ENCODE peak calls at places on chromosomes 6 and 20, in six cellular contexts. K is cardiac muscle cell, U is brain microvascular endothelial cell, G is Peyer's patch, Z is left ventricle myocardium inferior, X is kidney. J is an unnamed sample.

GRCh38 chr6:130713144-130713543 is 114.1 kb upstream of the SMLR1 start:
- DNase-seq in K (no peak), U (no peak), G (no peak), Z (no peak), X (no peak), J (no peak)

GRCh38 chr6:27295301-27296079 is 16.6 kb downstream of the POM121L2 start:
- DNase-seq in K (peak), U (peak), G (no peak), Z (no peak), X (no peak), J (no peak)

GRCh38 chr6:30981942-30982772 is 1.4 kb upstream of the MUC21 start:
- DNase-seq in K (peak), U (peak), G (no peak), Z (no peak), X (no peak), J (no peak)

GRCh38 chr6:112202639-112203341 is 51.6 kb downstream of the LAMA4 start:
- DNase-seq in K (no peak), U (peak), G (no peak), Z (no peak), X (no peak), J (no peak)

GRCh38 chr20:10927936-10928860 is 254.4 kb upstream of the JAG1 start:
- DNase-seq in K (no peak), U (no peak), G (no peak), Z (no peak), X (no peak), J (no peak)

GRCh38 chr6:126625019-126625418 is 285.1 kb downstream of the CENPW start:
- DNase-seq in K (peak), U (peak), G (no peak), Z (no peak), X (no peak), J (no peak)

GRCh38 chr6:108876929-108877775 is 28.9 kb downstream of the ARMC2 start:
- DNase-seq in K (peak), U (peak), G (peak), Z (peak), X (peak), J (no peak)

GRCh38 chr20:17445561-17445960 is 85.6 kb downstream of the BFSP1 start:
- DNase-seq in K (no peak), U (no peak), G (no peak), Z (no peak), X (no peak), J (no peak)

GRCh38 chr6:24908555-24908954 is 27.2 kb downstream of the RIPOR2 start:
- DNase-seq in K (no peak), U (no peak), G (no peak), Z (no peak), X (no peak), J (no peak)

GRCh38 chr6:109977791-109978173 is 329 bp upstream of the GPR6 start:
- DNase-seq in K (peak), U (no peak), G (no peak), Z (no peak), X (no peak), J (no peak)

GRCh38 chr6:96016781-96017180 is 1.0 kb downstream of the FUT9 start:
- DNase-seq in K (no peak), U (no peak), G (no peak), Z (no peak), X (no peak), J (no peak)

GRCh38 chr6:96013531-96013930 is 2.2 kb upstream of the FUT9 start:
- DNase-seq in K (no peak), U (no peak), G (no peak), Z (no peak), X (no peak), J (no peak)

GRCh38 chr6:96014846-96015245 is 928 bp upstream of the FUT9 start:
- DNase-seq in K (no peak), U (no peak), G (no peak), Z (no peak), X (no peak), J (no peak)

GRCh38 chr6:96015791-96016776 is at the start of gene FUT9:
- DNase-seq in K (peak), U (no peak), G (no peak), Z (no peak), X (peak), J (peak)

GRCh38 chr6:96015321-96015790 is 418 bp upstream of the FUT9 start:
- DNase-seq in K (peak), U (no peak), G (no peak), Z (no peak), X (peak), J (peak)
- TF ChIP-seq CTCF in K (no peak), U (no peak), G (no peak), Z (no peak), X (no peak), J (no peak)

GRCh38 chr6:37709250-37709931 is 11.7 kb upstream of the MDGA1 start:
- DNase-seq in K (no peak), U (no peak), G (no peak), Z (no peak), X (no peak), J (no peak)
- TF ChIP-seq CTCF in K (no peak), U (no peak), G (no peak), Z (no peak), X (no peak), J (no peak)

DNA sequence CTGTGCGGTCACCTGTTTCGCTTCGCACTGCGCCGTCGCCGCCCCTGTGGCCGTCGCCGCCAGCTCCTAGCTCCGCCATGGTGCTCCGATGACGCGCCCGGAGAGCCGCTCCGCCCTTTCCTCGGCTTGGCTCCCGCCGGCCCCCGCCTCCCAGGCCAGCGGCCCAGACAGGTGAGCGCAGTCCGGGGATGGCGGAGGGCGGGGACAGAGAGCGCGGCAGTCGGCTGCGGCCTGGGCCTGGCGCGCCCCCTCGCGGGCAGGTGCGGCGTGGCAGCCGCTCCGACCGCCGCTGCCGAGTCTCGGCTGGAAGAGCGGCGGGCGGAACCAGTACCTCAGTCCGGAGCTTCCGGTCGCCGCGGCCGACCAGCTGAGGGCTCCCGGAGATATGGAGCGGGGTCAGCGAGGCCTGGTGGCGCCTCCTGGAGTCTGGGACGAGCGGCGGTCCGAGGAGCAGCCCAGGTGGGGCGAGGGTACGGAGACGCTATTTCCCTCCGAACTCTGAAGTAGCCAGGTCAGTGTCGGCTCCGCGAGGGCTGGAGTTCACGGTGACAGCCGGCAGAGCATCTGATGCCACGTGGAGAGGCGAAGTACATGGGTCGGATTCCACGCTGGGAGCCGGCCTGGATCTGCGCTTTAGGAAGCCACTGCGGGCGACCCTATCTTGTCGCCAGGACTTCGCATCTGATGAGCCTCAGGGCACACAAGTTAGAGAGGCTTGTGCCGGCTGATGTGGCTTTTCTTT is at the start of gene MAP7:
- DNase-seq in K (peak), U (no peak), G (peak), Z (peak), X (peak), J (no peak)
- TF ChIP-seq CTCF in K (peak), U (peak), G (peak), Z (peak), X (peak), J (peak)

GRCh38 chr20:32902456-32903420 is 44.0 kb downstream of the EFCAB8 start:
- DNase-seq in K (peak), U (peak), G (peak), Z (peak), X (peak), J (no peak)
- TF ChIP-seq CTCF in K (peak), U (peak), G (peak), Z (peak), X (peak), J (peak)

GRCh38 chr6:133740784-133741183 is 148.1 kb upstream of the TCF21 start:
- DNase-seq in K (no peak), U (no peak), G (no peak), Z (no peak), X (no peak), J (no peak)
- TF ChIP-seq CTCF in K (no peak), U (no peak), G (no peak), Z (no peak), X (no peak), J (no peak)

GRCh38 chr6:105136433-105137350 is 43.1 kb downstream of the POPDC3 start:
- DNase-seq in K (peak), U (peak), G (no peak), Z (peak), X (peak), J (no peak)

GRCh38 chr6:105135907-105136432 is 43.8 kb downstream of the POPDC3 start:
- DNase-seq in K (no peak), U (peak), G (no peak), Z (no peak), X (no peak), J (no peak)

GRCh38 chr6:105138141-105138540 is 41.7 kb downstream of the POPDC3 start:
- DNase-seq in K (no peak), U (no peak), G (no peak), Z (no peak), X (no peak), J (no peak)

GRCh38 chr6:105137388-105137787 is 42.4 kb downstream of the POPDC3 start:
- DNase-seq in K (peak), U (no peak), G (no peak), Z (peak), X (no peak), J (no peak)

DNA sequence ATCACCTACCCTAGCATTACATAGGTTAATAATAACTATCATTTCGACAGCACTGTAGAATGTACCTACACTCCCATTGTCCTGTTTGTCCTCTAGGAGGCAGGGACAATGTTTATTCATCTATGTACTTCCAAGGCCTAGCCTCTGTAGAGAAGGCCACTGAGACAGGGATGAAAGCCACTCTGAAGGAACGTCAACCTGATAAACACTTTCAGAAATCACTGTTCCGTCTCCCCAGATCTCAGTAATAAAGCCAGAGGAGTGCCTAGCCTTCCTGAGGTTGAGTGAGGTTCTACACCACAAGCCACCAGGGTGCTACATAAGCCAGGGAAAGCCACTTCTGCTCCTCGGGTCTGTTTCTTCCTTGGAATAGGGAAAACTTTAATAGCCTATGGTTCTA is 44.8 kb downstream of the POPDC3 start:
- DNase-seq in K (peak), U (peak), G (no peak), Z (no peak), X (no peak), J (no peak)
- TF ChIP-seq CTCF in K (no peak), U (peak), G (no peak), Z (peak), X (no peak), J (peak)

DNA sequence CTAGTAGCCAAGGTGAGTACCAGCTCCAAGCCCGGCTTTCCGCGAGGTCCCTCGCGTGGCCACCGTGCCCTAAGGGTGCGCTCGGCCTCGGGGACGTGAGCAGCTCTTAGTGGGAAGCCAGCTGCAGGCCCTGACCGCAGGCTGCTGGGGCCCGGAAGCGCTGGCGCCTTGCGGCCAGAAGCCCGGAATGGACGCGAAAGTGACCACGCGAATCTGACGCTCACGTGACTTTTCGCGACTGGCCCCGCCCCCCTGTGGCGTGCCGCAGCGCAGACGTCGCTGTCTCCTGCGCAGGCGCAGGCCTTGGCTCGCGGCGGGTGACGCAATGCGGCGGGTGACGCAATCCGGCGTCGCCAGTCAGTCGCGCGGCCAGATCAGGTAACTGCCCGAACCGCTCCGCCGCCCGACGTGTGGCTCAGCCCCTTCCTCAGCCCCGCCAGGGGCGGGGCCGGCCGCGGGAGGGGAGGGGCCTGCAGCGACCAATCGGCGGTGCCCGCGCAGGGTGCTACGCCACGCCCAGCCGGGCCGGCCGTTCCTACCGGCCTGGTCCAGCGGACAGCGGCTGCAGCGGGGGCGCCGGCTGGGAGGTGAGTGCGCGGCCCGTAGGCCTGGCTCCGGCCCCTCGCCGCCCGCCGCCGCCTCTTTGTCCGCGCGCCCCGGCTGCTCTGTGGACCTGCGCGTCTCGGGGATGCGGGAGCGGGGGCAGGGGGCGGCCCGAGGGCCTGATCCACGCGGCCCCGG is at the start of gene GZF1:
- DNase-seq in K (peak), U (peak), G (peak), Z (peak), X (peak), J (peak)
- TF ChIP-seq CTCF in K (peak), U (no peak), G (peak), Z (peak), X (no peak), J (no peak)

DNA sequence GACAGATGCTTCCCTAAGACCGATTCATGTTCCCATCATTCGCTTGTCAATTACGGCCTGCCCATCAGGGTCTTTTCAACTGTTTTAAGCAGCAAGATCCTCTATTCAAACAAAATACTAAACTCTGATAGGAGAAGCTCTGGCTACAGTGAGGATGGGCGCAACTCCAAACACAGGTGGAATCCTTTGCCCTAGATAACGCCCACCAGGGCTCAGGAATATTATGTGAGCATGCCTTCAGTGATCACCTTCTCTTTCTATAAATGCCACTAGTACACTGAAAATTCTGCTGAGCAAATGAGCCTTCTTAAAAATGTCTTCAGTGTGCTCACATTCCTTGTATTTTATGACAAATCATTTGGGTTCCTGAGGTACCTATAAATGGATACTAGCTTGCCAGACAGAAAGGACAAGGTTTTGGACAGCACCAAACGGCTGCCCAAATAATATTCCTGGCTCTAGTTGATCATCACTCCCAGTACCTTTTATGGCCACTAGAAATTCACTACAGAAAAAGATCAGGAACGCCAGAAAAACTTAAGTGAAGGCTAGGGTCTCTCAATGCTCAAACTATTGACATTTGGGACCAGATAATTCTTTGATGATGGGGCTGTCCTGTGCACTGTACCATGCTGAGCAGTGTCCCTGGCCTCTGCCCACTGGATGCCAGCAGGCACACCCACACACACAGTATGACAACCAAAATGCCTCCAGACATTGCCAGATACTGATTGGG is 13.1 kb downstream of the ZNF217 start:
- DNase-seq in K (no peak), U (no peak), G (no peak), Z (no peak), X (no peak), J (no peak)
- TF ChIP-seq CTCF in K (peak), U (peak), G (no peak), Z (peak), X (peak), J (peak)

DNA sequence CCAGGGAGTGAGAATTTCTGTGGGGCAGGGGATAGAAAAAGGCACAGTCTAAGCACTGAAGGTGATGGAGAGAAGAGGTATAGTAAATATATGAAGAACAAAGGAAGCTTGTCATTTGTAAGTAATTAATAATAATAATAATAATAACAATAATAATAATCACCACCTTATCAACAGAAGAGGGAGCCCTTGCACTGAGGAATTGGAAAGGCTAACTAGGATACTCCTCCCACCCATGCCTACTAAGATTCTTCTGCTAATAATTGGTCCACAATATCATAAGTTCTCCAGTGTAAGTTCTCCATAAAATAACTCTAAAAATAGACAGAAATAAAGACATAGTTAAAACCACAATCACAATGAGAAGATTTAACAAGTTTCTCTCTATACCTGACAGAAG is 912 bp upstream of the OR12D3 start:
- DNase-seq in K (peak), U (peak), G (no peak), Z (no peak), X (no peak), J (no peak)
- TF ChIP-seq CTCF in K (no peak), U (peak), G (no peak), Z (no peak), X (no peak), J (peak)

DNA sequence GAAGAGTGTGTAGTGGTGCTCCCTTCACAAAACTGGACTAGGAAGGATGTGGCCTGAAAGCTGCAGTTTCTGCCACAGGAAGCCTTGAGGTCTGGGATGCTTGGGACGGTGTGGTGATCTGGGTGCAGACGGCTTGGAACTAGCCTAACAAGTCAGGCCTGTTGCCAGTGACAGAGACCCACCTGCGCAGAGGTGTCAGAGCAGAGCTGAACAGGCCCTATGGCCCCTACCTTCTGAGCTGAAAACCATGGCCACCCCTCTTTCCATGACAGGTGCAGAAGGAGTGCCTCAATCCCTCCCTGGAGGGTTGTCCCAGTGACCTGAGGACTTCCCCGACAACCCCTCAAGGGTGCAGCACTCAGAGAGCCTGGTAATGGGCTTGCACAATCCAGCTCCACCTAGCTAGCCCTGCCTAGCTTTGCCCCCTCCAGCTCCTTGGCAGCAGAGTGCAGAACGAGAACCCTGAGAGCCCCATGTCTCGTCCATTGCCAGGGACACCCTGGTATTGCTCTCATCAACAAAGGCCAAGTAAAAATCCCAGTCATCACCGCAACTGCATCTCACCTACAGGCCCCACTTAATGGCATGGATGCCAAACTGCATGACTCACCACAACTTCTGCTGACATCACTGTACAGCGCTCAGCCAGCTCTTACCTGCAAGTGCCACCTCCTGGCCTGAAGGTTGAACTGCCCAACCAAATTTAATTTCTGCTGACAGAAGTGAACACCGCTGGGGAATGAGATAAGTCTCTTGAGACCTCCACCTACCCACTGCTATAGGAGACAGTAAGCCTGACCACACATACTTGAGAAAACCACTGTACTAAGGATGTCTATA is 563.1 kb downstream of the TFAP2A start:
- DNase-seq in K (no peak), U (no peak), G (no peak), Z (no peak), X (no peak), J (no peak)
- TF ChIP-seq CTCF in K (no peak), U (peak), G (no peak), Z (no peak), X (peak), J (peak)

J was measured in chondrocyte.